ENCODE peak calls at places on chromosomes 12 and 14, in five cellular contexts. J is Peyer's patch, R is lower lobe of right lung, O is gastrocnemius medialis, S is endothelial cell. I is an unnamed sample.

GRCh38 chr12:90449611-90450010 is 505.4 kb downstream of the CCER1 start:
- DNase-seq in S (no peak), R (no peak), O (no peak), J (no peak), I (no peak)

GRCh38 chr12:22312336-22312735 is 22.2 kb downstream of the ST8SIA1 start:
- DNase-seq in O (no peak), R (no peak), J (no peak), S (no peak), I (no peak)

GRCh38 chr12:46692606-46693005 is 133.2 kb downstream of the SLC38A4 start:
- DNase-seq in J (no peak), R (no peak), O (no peak), S (no peak), I (no peak)

GRCh38 chr12:75878382-75878720 is 153.2 kb downstream of the PHLDA1 start:
- DNase-seq in J (no peak), R (no peak), O (no peak), S (no peak), I (no peak)

GRCh38 chr14:29039171-29039570 is 272.6 kb downstream of the FOXG1 start:
- DNase-seq in J (no peak), O (no peak), S (no peak), R (no peak), I (no peak)

GRCh38 chr12:89862511-89863331 is 154.1 kb upstream of the ATP2B1 start:
- DNase-seq in R (no peak), S (peak), O (peak), J (no peak), I (peak)

GRCh38 chr12:62224601-62225000 is 35.6 kb upstream of the USP15 start:
- DNase-seq in J (no peak), S (no peak), R (no peak), O (no peak), I (no peak)

GRCh38 chr12:104462931-104463339 is 6.2 kb downstream of the CHST11 start:
- DNase-seq in R (no peak), J (no peak), O (no peak), S (no peak), I (no peak)

GRCh38 chr12:27619308-27619707 is 76.9 kb upstream of the REP15 start:
- DNase-seq in J (no peak), S (no peak), R (no peak), O (no peak), I (no peak)

GRCh38 chr14:104341532-104342434 is 203.4 kb downstream of the KIF26A start:
- DNase-seq in S (peak), J (peak), O (no peak), R (peak), I (peak)

GRCh38 chr14:106844608-106845285 is 1318.4 kb downstream of the TMEM121 start:
- DNase-seq in O (peak), R (peak), S (no peak), J (peak), I (peak)

GRCh38 chr14:104546591-104547309 is 32.8 kb upstream of the C14orf180 start:
- DNase-seq in J (peak), S (no peak), O (no peak), R (no peak), I (no peak)

GRCh38 chr14:38150075-38150474 is 57.6 kb upstream of the SSTR1 start:
- DNase-seq in R (no peak), O (no peak), S (no peak), J (no peak), I (no peak)

GRCh38 chr14:89294060-89294459 is 123.0 kb downstream of the FOXN3 start:
- DNase-seq in J (no peak), O (no peak), S (no peak), R (no peak), I (no peak)

GRCh38 chr12:125122668-125123067 is 57.4 kb downstream of the AACS start:
- DNase-seq in J (no peak), S (no peak), R (no peak), O (no peak), I (no peak)

DNA sequence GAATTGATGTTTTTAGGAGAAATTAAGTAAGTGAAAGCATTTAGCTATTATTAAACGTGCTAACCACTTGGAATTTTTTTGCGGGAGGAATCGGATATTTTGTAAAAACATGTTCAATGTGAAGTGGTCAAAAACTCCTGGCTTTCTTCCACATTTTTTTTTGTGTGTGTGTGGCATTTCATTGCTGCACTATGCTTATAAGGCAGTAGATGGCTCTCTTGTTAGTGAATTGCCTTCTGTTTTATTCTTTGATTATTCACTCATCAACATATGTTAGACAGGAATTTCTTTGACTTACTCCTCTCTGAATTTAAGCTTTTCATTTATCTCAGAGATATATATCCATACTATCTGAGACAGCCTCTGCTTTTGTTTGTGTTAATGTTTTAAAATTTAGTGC is 71.3 kb downstream of the DERA start:
- DNase-seq in J (no peak), R (no peak), O (no peak), S (no peak), I (no peak)
- TF ChIP-seq CTCF in J (peak), R (peak), O (no peak), S (no peak), I (peak)

DNA sequence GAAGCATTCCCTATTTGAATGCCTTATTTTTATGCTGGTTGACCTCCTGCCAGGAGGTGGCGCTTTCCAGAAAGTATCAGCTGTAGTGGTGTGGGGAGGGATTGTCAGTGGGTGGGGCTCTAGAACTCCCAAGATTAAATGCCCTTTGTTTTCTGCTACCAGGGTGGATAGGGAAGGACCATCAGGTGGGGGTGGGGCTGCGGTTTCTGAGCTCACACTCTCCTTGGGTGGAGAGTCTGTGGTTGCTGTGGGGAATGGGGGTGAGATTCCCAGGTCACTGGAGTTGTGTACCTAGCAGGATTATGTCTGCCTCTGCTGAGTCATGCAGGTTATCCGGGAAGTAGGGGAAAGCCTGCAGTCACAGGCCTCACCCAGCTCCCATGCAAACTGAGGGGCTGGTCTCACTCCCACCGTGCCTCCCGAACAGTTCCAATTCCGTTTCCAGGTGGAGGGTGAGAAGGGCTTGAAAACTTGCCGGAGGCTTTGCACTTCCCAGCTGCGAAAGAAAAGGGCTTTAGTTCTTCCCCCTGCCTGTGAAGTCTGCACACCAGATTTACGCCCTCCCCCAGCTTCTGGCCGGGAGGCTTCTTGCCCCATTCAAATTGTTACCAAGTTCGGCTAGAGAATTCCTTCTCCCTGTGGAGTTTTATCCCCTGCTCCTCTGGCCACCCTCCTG is 68.4 kb downstream of the ALG10B start:
- DNase-seq in S (no peak), R (peak), O (no peak), J (no peak), I (no peak)
- TF ChIP-seq CTCF in S (peak), R (no peak), O (no peak), J (no peak), I (no peak)

DNA sequence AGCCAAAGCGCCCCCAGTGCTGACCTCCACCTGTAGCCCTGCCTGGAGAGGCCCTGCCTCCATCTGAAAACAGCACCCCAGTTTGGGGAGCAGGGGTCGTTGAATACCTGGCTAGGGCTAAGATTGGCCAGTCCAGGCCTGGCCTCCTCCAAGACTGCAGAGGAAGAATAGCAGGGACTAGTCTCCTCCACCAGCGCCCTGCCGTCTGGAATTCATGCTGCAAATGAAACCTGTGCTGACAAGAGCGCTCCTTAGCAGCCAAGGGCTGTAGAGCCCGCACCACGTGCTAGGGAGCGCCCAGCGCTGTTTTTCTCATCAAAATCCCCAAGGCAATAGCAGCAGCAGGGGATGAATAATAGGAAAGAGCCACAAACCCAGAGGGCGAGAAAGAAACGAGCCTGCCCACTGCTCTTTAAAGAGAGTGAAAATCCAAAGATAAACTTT is 3.4 kb downstream of the COL2A1 start:
- DNase-seq in O (no peak), R (no peak), S (no peak), J (peak), I (no peak)
- TF ChIP-seq CTCF in O (no peak), R (no peak), S (no peak), J (no peak), I (no peak)

DNA sequence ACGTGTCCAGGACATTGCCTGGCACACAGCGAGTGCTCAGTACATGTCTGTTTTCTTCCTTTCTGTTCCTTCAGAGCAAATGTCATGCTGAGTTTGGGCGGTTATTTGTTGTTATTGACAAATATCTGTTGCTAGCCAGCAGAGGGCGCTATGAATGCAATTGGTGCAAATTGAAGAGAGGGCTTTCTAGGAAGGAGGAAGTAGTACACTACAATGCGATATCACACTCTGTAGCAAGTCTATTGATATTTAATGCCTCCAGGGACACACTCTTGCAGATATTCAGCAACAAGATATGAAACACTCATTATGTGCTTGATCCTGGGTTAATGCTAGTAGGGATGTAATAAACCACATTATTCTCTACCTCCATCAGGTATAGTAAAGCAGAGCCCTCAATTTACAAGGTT is 267.3 kb upstream of the SRRM4 start:
- DNase-seq in R (no peak), J (no peak), S (peak), O (no peak), I (no peak)
- TF ChIP-seq CTCF in R (peak), J (peak), S (peak), O (no peak), I (no peak)

GRCh38 chr12:111327474-111327873 is 41.4 kb downstream of the PHETA1 start:
- DNase-seq in O (no peak), S (no peak), J (no peak), R (no peak), I (no peak)

GRCh38 chr12:111335811-111336210 is 33.1 kb downstream of the PHETA1 start:
- DNase-seq in S (no peak), O (no peak), J (no peak), R (no peak), I (no peak)

GRCh38 chr12:111328138-111328537 is 40.8 kb downstream of the PHETA1 start:
- DNase-seq in O (no peak), J (no peak), R (no peak), S (no peak), I (no peak)

GRCh38 chr12:111334393-111334915 is 34.4 kb downstream of the PHETA1 start:
- DNase-seq in J (no peak), S (no peak), O (no peak), R (no peak), I (no peak)

DNA sequence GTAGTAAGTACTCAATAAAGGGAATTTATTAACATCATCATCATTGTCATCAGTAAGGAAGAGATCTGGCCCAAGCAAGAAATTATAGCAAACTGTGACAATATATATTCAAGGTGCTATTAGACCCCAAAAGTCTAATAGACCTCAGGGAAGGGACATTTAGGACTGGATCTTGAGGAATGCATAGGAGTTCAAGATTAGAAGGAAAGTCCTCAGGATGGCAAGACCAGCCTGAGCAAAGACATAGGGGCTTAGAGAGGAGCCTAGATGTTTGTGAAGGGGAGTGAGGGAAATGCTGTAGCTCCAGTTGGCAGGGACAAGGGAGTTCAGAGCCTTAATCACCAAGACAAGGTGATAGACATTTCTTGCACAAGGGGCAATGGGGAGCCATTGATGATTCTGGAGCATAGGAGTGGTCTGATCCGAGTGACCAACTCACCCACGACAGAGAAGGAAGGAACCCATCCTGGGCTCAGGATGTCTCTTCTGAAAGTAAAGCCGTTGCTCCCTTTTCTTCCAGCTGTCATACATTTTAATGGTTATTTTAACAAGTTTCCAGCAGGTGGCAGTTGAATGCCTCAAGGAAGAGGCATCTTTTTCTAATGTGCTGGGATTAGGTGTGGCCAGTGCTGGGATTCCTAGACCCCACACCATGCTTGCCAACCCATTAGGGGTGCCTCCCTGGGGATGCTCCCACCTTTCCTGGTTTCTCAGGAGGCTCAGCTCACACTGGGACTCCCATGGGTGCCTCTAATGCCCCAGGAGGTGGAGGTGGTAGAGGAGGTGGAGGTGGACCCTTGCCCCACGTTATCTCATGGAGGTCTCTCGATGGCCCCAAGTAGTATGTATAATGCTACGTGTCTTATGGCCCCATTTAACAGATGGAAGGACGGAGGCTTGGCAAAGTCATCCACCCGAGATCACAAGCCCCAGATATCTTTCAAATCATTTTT is 37.8 kb downstream of the PHETA1 start:
- DNase-seq in J (no peak), R (no peak), O (no peak), S (no peak), I (no peak)
- TF ChIP-seq CTCF in J (peak), R (peak), O (no peak), S (peak), I (peak)

DNA sequence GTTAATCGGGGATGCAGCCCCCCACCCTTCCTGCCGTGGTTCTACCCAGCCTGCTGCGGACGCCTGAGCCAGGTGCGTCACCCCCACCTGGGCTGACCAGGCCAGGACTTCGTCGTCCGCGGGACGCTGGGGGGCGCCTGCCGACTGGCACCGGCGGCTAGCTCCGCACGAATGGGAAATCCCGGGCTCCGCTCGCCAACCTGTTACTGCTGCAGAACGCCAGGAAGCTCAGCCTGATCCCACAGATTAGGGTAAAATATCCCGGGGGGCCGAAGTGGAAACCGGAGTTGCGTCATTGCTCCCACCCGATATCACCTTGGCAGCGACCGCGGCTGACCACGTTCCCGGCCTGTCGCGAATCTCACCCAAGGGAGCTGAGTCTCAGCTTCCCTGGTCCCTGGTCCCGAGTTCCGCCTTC is 528 bp upstream of the VDR start:
- DNase-seq in O (peak), J (peak), R (peak), S (peak), I (peak)
- TF ChIP-seq CTCF in O (no peak), J (peak), R (peak), S (no peak), I (peak)

I was measured in left lung.